ENCODE peak calls at places on chromosome 16, in nine cellular contexts. One of them, this sample, is unnamed. For H3K4me1, the result is how much of the 10 kb centered on the place peaks cover.

GRCh38 chr16:30715777-30716445 is 16.9 kb downstream of the SRCAP start:
- DNase-seq in HepG2: no peak
- DNase-seq in A549: peak
- DNase-seq in ovary: no peak
- DNase-seq in sigmoid colon: no peak
- DNase-seq in stomach: no peak
- DNase-seq in SK-N-SH: no peak
- DNase-seq in transverse colon: no peak
- DNase-seq in K562: no peak
- DNase-seq in this sample: no peak

GRCh38 chr16:69371564-69371963 is 14.2 kb downstream of the TERF2 start:
- DNase-seq in HepG2: no peak
- DNase-seq in A549: no peak
- DNase-seq in ovary: no peak
- DNase-seq in sigmoid colon: no peak
- DNase-seq in stomach: no peak
- DNase-seq in SK-N-SH: no peak
- DNase-seq in transverse colon: no peak
- DNase-seq in K562: no peak
- DNase-seq in this sample: no peak

GRCh38 chr16:80583466-80583865 is 42.7 kb downstream of the DYNLRB2 start:
- DNase-seq in HepG2: no peak
- DNase-seq in A549: no peak
- DNase-seq in ovary: no peak
- DNase-seq in sigmoid colon: no peak
- DNase-seq in stomach: no peak
- DNase-seq in SK-N-SH: no peak
- DNase-seq in transverse colon: no peak
- DNase-seq in K562: no peak
- DNase-seq in this sample: no peak

GRCh38 chr16:11170201-11170600 is 85.8 kb downstream of the SOCS1 start:
- DNase-seq in HepG2: no peak
- DNase-seq in A549: no peak
- DNase-seq in ovary: no peak
- DNase-seq in sigmoid colon: no peak
- DNase-seq in stomach: no peak
- DNase-seq in SK-N-SH: no peak
- DNase-seq in transverse colon: no peak
- DNase-seq in K562: no peak
- DNase-seq in this sample: no peak

GRCh38 chr16:86498661-86499493 is 11.4 kb upstream of the FOXF1 start:
- DNase-seq in HepG2: no peak
- DNase-seq in A549: no peak
- DNase-seq in ovary: no peak
- DNase-seq in sigmoid colon: peak
- DNase-seq in stomach: no peak
- DNase-seq in SK-N-SH: no peak
- DNase-seq in transverse colon: no peak
- DNase-seq in K562: no peak
- DNase-seq in this sample: peak

GRCh38 chr16:69890114-69890890 is 60.8 kb upstream of the CLEC18A start:
- DNase-seq in HepG2: no peak
- DNase-seq in A549: no peak
- DNase-seq in ovary: peak
- DNase-seq in sigmoid colon: peak
- DNase-seq in stomach: peak
- DNase-seq in SK-N-SH: peak
- DNase-seq in transverse colon: peak
- DNase-seq in K562: no peak
- DNase-seq in this sample: no peak

GRCh38 chr16:70663524-70664324 is 17.4 kb downstream of the IL34 start:
- DNase-seq in HepG2: no peak
- DNase-seq in A549: no peak
- DNase-seq in ovary: peak
- DNase-seq in sigmoid colon: peak
- DNase-seq in stomach: no peak
- DNase-seq in SK-N-SH: peak
- DNase-seq in transverse colon: no peak
- DNase-seq in K562: no peak
- DNase-seq in this sample: peak

GRCh38 chr16:71262391-71262790 is 26.8 kb downstream of the CMTR2 start:
- DNase-seq in HepG2: no peak
- DNase-seq in A549: no peak
- DNase-seq in ovary: no peak
- DNase-seq in sigmoid colon: no peak
- DNase-seq in stomach: no peak
- DNase-seq in SK-N-SH: no peak
- DNase-seq in transverse colon: no peak
- DNase-seq in K562: no peak
- DNase-seq in this sample: no peak

GRCh38 chr16:51181495-51181795 is 30.4 kb upstream of the SALL1 start:
- DNase-seq in HepG2: no peak
- DNase-seq in A549: no peak
- DNase-seq in ovary: no peak
- DNase-seq in sigmoid colon: no peak
- DNase-seq in stomach: no peak
- DNase-seq in SK-N-SH: no peak
- DNase-seq in transverse colon: no peak
- DNase-seq in K562: no peak
- DNase-seq in this sample: no peak

GRCh38 chr16:30187556-30187865 is 4.1 kb downstream of the CORO1A start:
- DNase-seq in HepG2: no peak
- DNase-seq in A549: no peak
- DNase-seq in ovary: no peak
- DNase-seq in sigmoid colon: no peak
- DNase-seq in stomach: no peak
- DNase-seq in SK-N-SH: no peak
- DNase-seq in transverse colon: no peak
- DNase-seq in K562: no peak
- DNase-seq in this sample: no peak

GRCh38 chr16:54602666-54603065 is 316.1 kb upstream of the IRX3 start:
- DNase-seq in HepG2: no peak
- DNase-seq in A549: no peak
- DNase-seq in ovary: no peak
- DNase-seq in sigmoid colon: no peak
- DNase-seq in stomach: no peak
- DNase-seq in SK-N-SH: no peak
- DNase-seq in transverse colon: no peak
- DNase-seq in K562: no peak
- DNase-seq in this sample: no peak

GRCh38 chr16:57098188-57098841 is 5.9 kb downstream of the CPNE2 start:
- DNase-seq in HepG2: no peak
- DNase-seq in A549: no peak
- DNase-seq in ovary: no peak
- DNase-seq in sigmoid colon: no peak
- DNase-seq in stomach: no peak
- DNase-seq in SK-N-SH: no peak
- DNase-seq in transverse colon: no peak
- DNase-seq in K562: no peak
- DNase-seq in this sample: no peak

GRCh38 chr16:56257260-56257659 is 66.0 kb downstream of the GNAO1 start:
- DNase-seq in HepG2: no peak
- DNase-seq in A549: no peak
- DNase-seq in ovary: peak
- DNase-seq in sigmoid colon: peak
- DNase-seq in stomach: peak
- DNase-seq in SK-N-SH: peak
- DNase-seq in transverse colon: peak
- DNase-seq in K562: no peak
- DNase-seq in this sample: no peak

GRCh38 chr16:72300892-72301291 is 128.9 kb upstream of the PMFBP1 start:
- DNase-seq in HepG2: no peak
- DNase-seq in A549: no peak
- DNase-seq in ovary: no peak
- DNase-seq in sigmoid colon: no peak
- DNase-seq in stomach: no peak
- DNase-seq in SK-N-SH: peak
- DNase-seq in transverse colon: peak
- DNase-seq in K562: no peak
- DNase-seq in this sample: no peak

GRCh38 chr16:1788708-1789100 is 4.8 kb downstream of the IGFALS start:
- DNase-seq in HepG2: no peak
- DNase-seq in A549: no peak
- DNase-seq in ovary: no peak
- DNase-seq in sigmoid colon: peak
- DNase-seq in stomach: no peak
- DNase-seq in SK-N-SH: no peak
- DNase-seq in transverse colon: no peak
- DNase-seq in K562: no peak
- DNase-seq in this sample: peak

GRCh38 chr16:57533366-57533617 is 3.1 kb downstream of the CCDC102A start:
- DNase-seq in HepG2: no peak
- DNase-seq in A549: no peak
- DNase-seq in ovary: no peak
- DNase-seq in sigmoid colon: no peak
- DNase-seq in stomach: no peak
- DNase-seq in SK-N-SH: no peak
- DNase-seq in transverse colon: no peak
- DNase-seq in K562: no peak
- DNase-seq in this sample: no peak

GRCh38 chr16:81567987-81568748 is 123.6 kb downstream of the CMIP start:
- DNase-seq in HepG2: peak
- DNase-seq in A549: peak
- DNase-seq in ovary: peak
- DNase-seq in sigmoid colon: no peak
- DNase-seq in stomach: peak
- DNase-seq in SK-N-SH: no peak
- DNase-seq in transverse colon: no peak
- DNase-seq in K562: no peak
- DNase-seq in this sample: peak

GRCh38 chr16:47574091-47575054 is 113.2 kb downstream of the PHKB start:
- DNase-seq in HepG2: no peak
- DNase-seq in A549: no peak
- DNase-seq in ovary: no peak
- DNase-seq in sigmoid colon: no peak
- DNase-seq in stomach: no peak
- DNase-seq in SK-N-SH: no peak
- DNase-seq in transverse colon: no peak
- DNase-seq in K562: no peak
- DNase-seq in this sample: no peak

DNA sequence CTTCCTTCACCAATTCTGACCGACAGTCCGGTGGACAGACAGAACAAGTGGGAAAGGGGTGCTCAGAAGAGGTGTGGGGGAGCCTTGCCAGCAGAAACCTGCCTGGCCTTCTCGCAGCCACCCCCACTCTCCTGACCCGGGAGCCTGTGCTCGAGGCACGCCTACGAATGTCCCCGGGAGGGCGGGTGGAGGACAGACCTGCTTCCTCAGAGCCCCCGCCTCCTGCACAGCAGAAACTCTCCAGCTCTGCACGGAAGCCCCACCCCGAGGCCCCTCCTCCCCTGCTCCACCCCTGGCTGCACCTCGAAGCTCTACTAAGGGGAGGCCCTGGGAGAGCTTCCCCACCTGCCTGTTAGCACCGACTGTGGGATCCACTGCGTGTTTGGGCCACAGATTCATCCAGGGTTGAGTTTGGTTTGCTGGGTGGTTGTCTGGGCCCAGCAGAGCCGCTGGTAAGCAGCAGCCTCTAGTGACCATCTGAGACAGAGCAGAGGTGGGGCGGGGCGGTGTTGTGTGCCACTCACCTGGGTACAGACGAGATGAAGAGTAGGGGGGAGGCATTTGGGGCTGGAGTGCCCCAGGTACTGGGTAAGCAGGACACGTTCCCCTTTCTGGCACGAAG is 6.2 kb downstream of the TAF1C start:
- DNase-seq in HepG2: no peak
- DNase-seq in A549: no peak
- DNase-seq in ovary: no peak
- DNase-seq in sigmoid colon: no peak
- DNase-seq in stomach: no peak
- DNase-seq in SK-N-SH: no peak
- DNase-seq in transverse colon: no peak
- DNase-seq in K562: no peak
- DNase-seq in this sample: peak
- TF ChIP-seq EP300 in HepG2: no peak
- TF ChIP-seq EP300 in A549: no peak
- TF ChIP-seq EP300 in ovary: no peak
- TF ChIP-seq EP300 in sigmoid colon: no peak
- TF ChIP-seq EP300 in stomach: no peak
- TF ChIP-seq EP300 in SK-N-SH: no peak
- TF ChIP-seq EP300 in transverse colon: no peak
- TF ChIP-seq EP300 in K562: no peak
- TF ChIP-seq EP300 in this sample: no peak

GRCh38 chr16:20853076-20853597 is 46.8 kb downstream of the REXO5 start:
- DNase-seq in HepG2: no peak
- DNase-seq in A549: no peak
- DNase-seq in ovary: no peak
- DNase-seq in sigmoid colon: no peak
- DNase-seq in stomach: no peak
- DNase-seq in SK-N-SH: no peak
- DNase-seq in transverse colon: no peak
- DNase-seq in K562: no peak
- DNase-seq in this sample: no peak
- H3K4me1 ChIP-seq in HepG2: under half
- H3K4me1 ChIP-seq in A549: half or more
- H3K4me1 ChIP-seq in ovary: under half
- H3K4me1 ChIP-seq in sigmoid colon: under half
- H3K4me1 ChIP-seq in stomach: under half
- H3K4me1 ChIP-seq in SK-N-SH: under half
- H3K4me1 ChIP-seq in transverse colon: under half
- H3K4me1 ChIP-seq in K562: under half
- H3K4me1 ChIP-seq in this sample: half or more

DNA sequence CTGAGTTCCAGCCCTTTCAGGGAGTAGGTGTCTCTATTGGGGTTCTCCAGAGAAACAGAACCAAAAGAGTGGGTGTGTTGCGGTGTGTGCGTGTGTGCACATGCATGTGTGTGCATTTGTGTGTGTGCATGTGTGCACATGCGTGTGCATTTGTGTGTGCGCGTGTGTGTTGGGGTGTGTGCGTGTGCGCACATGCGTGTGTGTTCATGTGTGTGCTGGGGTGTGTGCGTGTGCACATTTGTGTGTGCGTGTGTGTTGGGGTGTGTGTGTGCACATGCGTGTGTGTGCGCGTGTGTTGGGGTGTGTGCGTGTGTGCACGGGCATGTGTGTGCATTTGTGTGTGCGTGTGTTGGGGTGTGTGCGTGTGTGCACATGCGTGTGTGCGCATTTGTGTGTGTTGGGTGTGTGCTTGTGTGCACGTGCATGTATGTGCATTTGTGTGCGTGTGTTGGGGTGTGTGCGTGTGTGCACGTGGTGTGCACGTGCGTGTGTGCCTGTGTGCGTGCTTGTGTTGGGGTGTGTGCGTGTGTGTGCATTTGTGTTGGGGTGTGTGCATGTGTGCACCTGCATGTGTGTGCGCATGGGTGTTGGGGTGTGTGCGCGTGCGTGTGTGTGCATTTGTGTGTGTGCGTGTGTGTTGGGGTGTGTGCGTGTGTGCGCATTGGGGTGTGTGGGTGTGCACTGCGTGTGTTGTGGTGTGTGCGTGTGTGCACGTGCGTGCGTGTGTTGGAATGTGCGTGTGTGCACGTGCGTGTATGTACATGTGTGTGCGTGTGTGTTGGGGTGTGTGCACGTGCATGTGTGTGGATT is 38.4 kb upstream of the JPH3 start:
- DNase-seq in HepG2: no peak
- DNase-seq in A549: no peak
- DNase-seq in ovary: no peak
- DNase-seq in sigmoid colon: no peak
- DNase-seq in stomach: no peak
- DNase-seq in SK-N-SH: no peak
- DNase-seq in transverse colon: no peak
- DNase-seq in K562: no peak
- DNase-seq in this sample: no peak
- TF ChIP-seq EP300 in HepG2: no peak
- TF ChIP-seq EP300 in A549: no peak
- TF ChIP-seq EP300 in ovary: no peak
- TF ChIP-seq EP300 in sigmoid colon: no peak
- TF ChIP-seq EP300 in stomach: no peak
- TF ChIP-seq EP300 in SK-N-SH: no peak
- TF ChIP-seq EP300 in transverse colon: no peak
- TF ChIP-seq EP300 in K562: no peak
- TF ChIP-seq EP300 in this sample: no peak

GRCh38 chr16:88684569-88685155 is 1.6 kb downstream of the SNAI3 start:
- DNase-seq in HepG2: no peak
- DNase-seq in A549: no peak
- DNase-seq in ovary: peak
- DNase-seq in sigmoid colon: no peak
- DNase-seq in stomach: no peak
- DNase-seq in SK-N-SH: peak
- DNase-seq in transverse colon: no peak
- DNase-seq in K562: no peak
- DNase-seq in this sample: no peak
- H3K4me1 ChIP-seq in HepG2: half or more
- H3K4me1 ChIP-seq in A549: under half
- H3K4me1 ChIP-seq in ovary: under half
- H3K4me1 ChIP-seq in sigmoid colon: under half
- H3K4me1 ChIP-seq in stomach: under half
- H3K4me1 ChIP-seq in SK-N-SH: under half
- H3K4me1 ChIP-seq in transverse colon: under half
- H3K4me1 ChIP-seq in K562: under half
- H3K4me1 ChIP-seq in this sample: under half